ENCODE peak calls at places on chromosomes 5 and 9, in seven cellular contexts. W is stimulated activated CD4-positive, alpha-beta T cell treated with anti-CD3 and anti-CD28 coated beads, Interleukin-2, amount 100 ng/mL, for 48 hours; R is amygdala; P is cardiac fibroblast; J is HS-5; S is kidney glomerular epithelial cell; T is HCT116. D is an unnamed sample.

GRCh38 chr5:6899215-6899614 is 186.0 kb downstream of the TENT4A start:
- DNase-seq in W (no peak), J (no peak), P (no peak), T (no peak), S (no peak), R (no peak), D (no peak)

GRCh38 chr9:110769667-110770066 is 101.1 kb downstream of the MUSK start:
- DNase-seq in S (peak), J (no peak), P (no peak), T (no peak), W (no peak), R (no peak), D (peak)

GRCh38 chr9:127121628-127122175 is 733 bp downstream of the ANGPTL2 start:
- DNase-seq in P (peak), T (no peak), J (no peak), R (no peak), W (no peak), S (no peak), D (peak)

GRCh38 chr5:159459951-159460538 is 129.8 kb upstream of the IL12B start:
- DNase-seq in P (peak), R (no peak), S (no peak), T (no peak), J (no peak), W (no peak), D (peak)

GRCh38 chr5:137221914-137222313 is 277.2 kb downstream of the SPOCK1 start:
- DNase-seq in J (no peak), P (no peak), W (no peak), S (no peak), T (no peak), R (no peak), D (no peak)

GRCh38 chr9:12853021-12853420 is 78.2 kb downstream of the LURAP1L start:
- DNase-seq in J (no peak), S (no peak), P (no peak), W (no peak), T (no peak), R (no peak), D (no peak)

GRCh38 chr9:4375424-4376195 is 75.7 kb upstream of the GLIS3 start:
- DNase-seq in P (peak), W (no peak), S (peak), T (peak), J (peak), R (no peak), D (peak)

GRCh38 chr5:11878846-11879245 is 25.4 kb downstream of the CTNND2 start:
- DNase-seq in S (no peak), P (no peak), W (no peak), R (peak), J (no peak), T (no peak), D (no peak)

GRCh38 chr5:60652206-60652605 is 47.8 kb downstream of the DEPDC1B start:
- DNase-seq in P (peak), S (peak), T (no peak), J (peak), W (no peak), R (no peak), D (peak)

GRCh38 chr5:155839251-155840037 is 487.5 kb upstream of the SGCD start:
- DNase-seq in S (peak), J (no peak), P (no peak), R (no peak), W (no peak), T (no peak), D (no peak)

GRCh38 chr5:122498163-122498562 is 186.1 kb downstream of the SNCAIP start:
- DNase-seq in J (no peak), R (no peak), P (no peak), T (no peak), S (no peak), W (no peak), D (peak)

GRCh38 chr5:7754997-7755596 is 95.8 kb downstream of the CFAP90 start:
- DNase-seq in R (no peak), J (no peak), T (peak), P (peak), S (no peak), W (peak), D (no peak)

GRCh38 chr5:8458038-8458383 is 589.1 kb downstream of the MTRR start:
- DNase-seq in S (peak), T (no peak), R (no peak), J (no peak), W (peak), P (peak), D (no peak)

GRCh38 chr9:98536542-98537173 is 172.1 kb downstream of the GABBR2 start:
- DNase-seq in P (peak), S (no peak), R (no peak), W (peak), T (no peak), J (no peak), D (no peak)

GRCh38 chr9:37949576-37949975 is 45.6 kb upstream of the SLC25A51 start:
- DNase-seq in S (peak), P (no peak), W (no peak), T (no peak), J (no peak), R (no peak), D (no peak)

GRCh38 chr5:16794381-16794913 is 141.6 kb downstream of the MYO10 start:
- DNase-seq in R (no peak), J (no peak), P (no peak), S (no peak), T (no peak), W (no peak), D (no peak)

GRCh38 chr9:94148419-94148818 is 64.2 kb downstream of the PTPDC1 start:
- DNase-seq in R (no peak), W (no peak), J (no peak), T (no peak), S (no peak), P (no peak), D (no peak)

GRCh38 chr9:123940721-123941534 is 11.0 kb upstream of the DENND1A start:
- DNase-seq in T (no peak), P (no peak), W (no peak), S (no peak), R (no peak), J (no peak), D (no peak)